ENCODE peak calls at places on chromosomes 1 and 21, in nine cellular contexts. Z is transverse colon, C is stomach, U is tibial nerve, Y is A549, Q is K562, B is upper lobe of left lung, H is suprapubic skin, N is GM12878. A is an unnamed sample.

GRCh38 chr1:215569987-215570824 is 3.1 kb downstream of the KCTD3 start:
- DNase-seq in Z (no peak), U (no peak), Y (no peak), B (no peak), C (no peak), H (no peak), N (no peak), Q (no peak), A (no peak)

GRCh38 chr1:46488343-46489168 is 1.1 kb upstream of the DMBX1 start:
- DNase-seq in N (no peak), C (no peak), H (no peak), U (no peak), B (no peak), Y (no peak), Z (no peak), Q (no peak), A (no peak)

GRCh38 chr21:44866780-44867179 is 6.7 kb downstream of the PTTG1IP start:
- DNase-seq in Z (no peak), H (no peak), Q (no peak), Y (no peak), N (no peak), C (no peak), B (no peak), U (no peak), A (no peak)

GRCh38 chr1:218900621-218901020 is 273.1 kb upstream of the LYPLAL1 start:
- DNase-seq in Q (no peak), Z (no peak), H (no peak), C (no peak), B (no peak), Y (no peak), U (no peak), N (no peak), A (no peak)

GRCh38 chr21:25329227-25329626 is 278.1 kb downstream of the MRPL39 start:
- DNase-seq in H (no peak), N (no peak), U (no peak), B (no peak), Q (no peak), Y (no peak), Z (no peak), C (no peak), A (no peak)

GRCh38 chr1:9835758-9836631 is 12.2 kb upstream of the CLSTN1 start:
- DNase-seq in Y (no peak), B (peak; percentile 52), Z (peak; percentile 50), N (no peak), Q (no peak), C (no peak), U (no peak), H (no peak), A (peak; percentile 57)

GRCh38 chr1:110605901-110606783 is at the start of gene KCNA2:
- DNase-seq in U (no peak), N (no peak), B (peak; percentile 87), Q (no peak), Z (peak; percentile 22), Y (no peak), C (peak; percentile 26), H (peak; percentile 69), A (peak; percentile 54)

GRCh38 chr1:248905662-248905948 is 430 bp upstream of the PGBD2 start:
- DNase-seq in Y (no peak), C (no peak), B (no peak), Z (no peak), Q (no peak), H (no peak), U (no peak), N (no peak), A (no peak)

GRCh38 chr1:186231861-186232436 is 143.1 kb downstream of the TPR start:
- DNase-seq in Z (no peak), B (no peak), C (no peak), Y (no peak), H (no peak), N (no peak), Q (no peak), U (no peak), A (no peak)

GRCh38 chr1:230979389-230979716 is 459 bp downstream of the ARV1 start:
- DNase-seq in N (no peak), B (no peak), U (no peak), Z (no peak), Q (no peak), C (no peak), H (no peak), Y (no peak), A (no peak)

GRCh38 chr1:154757149-154757548 is 112.9 kb downstream of the KCNN3 start:
- DNase-seq in B (no peak), N (no peak), H (no peak), Q (no peak), Z (no peak), Y (no peak), U (no peak), C (peak; percentile 13), A (no peak)

GRCh38 chr21:45970674-45971486 is 10.7 kb upstream of the COL6A1 start:
- DNase-seq in U (peak; percentile 65), C (no peak), Y (peak; percentile 57), Z (peak; percentile 54), N (no peak), Q (peak; percentile 82), H (peak; percentile 85), B (peak; percentile 89), A (peak; percentile 84)

GRCh38 chr1:29550119-29550841 is 314.0 kb downstream of the PTPRU start:
- DNase-seq in B (peak; percentile 63), H (peak; percentile 72), Q (no peak), Z (no peak), Y (no peak), C (peak; percentile 73), U (no peak), N (no peak), A (no peak)

GRCh38 chr21:34022557-34023335 is 50.6 kb upstream of the MRPS6 start:
- DNase-seq in N (no peak), Z (no peak), Q (no peak), U (no peak), Y (no peak), B (no peak), H (no peak), C (no peak), A (no peak)

GRCh38 chr1:9242338-9242969 is 7.9 kb downstream of the H6PD start:
- DNase-seq in N (no peak), Z (peak; percentile 50), B (peak; percentile 83), U (peak; percentile 57), Q (no peak), C (peak; percentile 91), H (peak; percentile 90), Y (no peak), A (peak; percentile 84)

GRCh38 chr1:170568197-170568596 is 36.2 kb downstream of the GORAB start:
- DNase-seq in C (no peak), B (no peak), H (no peak), U (no peak), N (no peak), Z (no peak), Y (no peak), Q (peak; percentile 14), A (no peak)

GRCh38 chr1:183612407-183612806 is 22.1 kb upstream of the NCF2 start:
- DNase-seq in Z (no peak), Y (no peak), U (no peak), N (no peak), B (no peak), H (no peak), C (no peak), Q (no peak), A (no peak)

GRCh38 chr1:183611021-183611420 is 20.8 kb upstream of the NCF2 start:
- DNase-seq in N (no peak), C (no peak), Z (no peak), U (no peak), B (no peak), H (no peak), Q (no peak), Y (no peak), A (no peak)

GRCh38 chr1:183610053-183610452 is 19.8 kb upstream of the NCF2 start:
- DNase-seq in Z (no peak), N (no peak), H (no peak), U (peak; percentile 34), Q (no peak), Y (no peak), B (no peak), C (no peak), A (no peak)

GRCh38 chr1:183607322-183607980 is 17.2 kb upstream of the NCF2 start:
- DNase-seq in C (no peak), U (no peak), Q (no peak), N (no peak), H (no peak), B (no peak), Y (no peak), Z (no peak), A (no peak)

GRCh38 chr1:183609313-183609712 is 19.1 kb upstream of the NCF2 start:
- DNase-seq in Y (peak; percentile 21), N (no peak), U (peak; percentile 87), Z (peak; percentile 39), H (no peak), C (peak; percentile 28), Q (no peak), B (no peak), A (peak; percentile 44)
- TF ChIP-seq POLR2A in Y (no peak), N (no peak), U (no peak), Z (no peak), H (no peak), C (no peak), Q (no peak), B (no peak), A (no peak)

DNA sequence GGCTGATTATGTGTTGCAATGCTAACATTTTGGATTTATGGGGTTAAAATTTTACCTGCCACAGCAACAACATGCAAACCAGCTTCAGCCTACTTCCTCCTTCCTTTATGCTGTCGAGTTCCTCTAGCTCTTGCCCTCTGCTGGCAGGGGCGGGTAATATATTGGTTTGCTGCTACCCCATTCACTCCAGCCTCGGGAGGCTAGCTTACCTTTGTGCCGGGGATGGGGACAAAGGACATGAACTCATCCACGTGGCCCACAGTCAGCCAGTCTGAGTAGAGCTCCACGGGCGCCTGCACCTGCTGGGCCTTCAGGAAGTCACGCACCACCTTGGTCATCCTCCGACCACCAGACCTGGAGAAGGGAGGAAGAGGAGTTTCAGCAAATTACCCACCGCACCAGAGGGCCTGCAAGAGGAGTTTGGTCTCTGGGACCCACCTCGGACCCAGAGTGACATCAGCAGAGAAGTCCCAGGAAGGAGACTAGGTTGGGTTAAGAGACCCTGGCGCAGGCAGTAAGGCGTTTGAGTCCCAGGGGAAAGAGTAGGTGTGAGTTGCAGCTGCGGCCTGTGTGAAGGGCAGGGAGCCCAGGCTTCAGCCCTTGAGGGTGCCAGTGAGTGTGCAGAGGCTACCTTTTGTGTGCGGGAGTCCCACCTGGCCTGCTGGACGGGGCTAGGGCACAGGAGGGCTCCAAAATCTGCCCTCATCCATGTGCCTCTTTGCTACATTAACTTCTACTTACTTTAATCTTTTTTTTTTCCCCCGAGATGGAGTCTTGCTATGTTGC is 21.8 kb upstream of the SDHB start:
- DNase-seq in Z (no peak), H (no peak), B (peak; percentile 46), Y (peak; percentile 57), Q (peak; percentile 79), N (no peak), C (no peak), U (no peak), A (no peak)
- TF ChIP-seq EP300 in Z (no peak), H (no peak), B (no peak), Y (no peak), Q (no peak), N (no peak), C (no peak), U (no peak), A (no peak)

GRCh38 chr1:21638531-21639341 is 30.4 kb downstream of the RAP1GAP start:
- DNase-seq in H (no peak), U (no peak), N (no peak), Y (peak; percentile 80), Z (no peak), B (no peak), Q (peak; percentile 79), C (peak; percentile 74), A (no peak)
- TF ChIP-seq POLR2A in H (no peak), U (no peak), N (no peak), Y (no peak), Z (no peak), B (no peak), Q (no peak), C (no peak), A (no peak)

GRCh38 chr1:113793878-113794834 is 18.1 kb downstream of the RSBN1 start:
- DNase-seq in Y (no peak), B (no peak), Z (no peak), Q (no peak), C (no peak), U (no peak), N (no peak), H (no peak), A (no peak)
- TF ChIP-seq EP300 in Y (no peak), B (no peak), Z (no peak), Q (no peak), C (no peak), U (no peak), N (no peak), H (no peak), A (no peak)

A was measured in ovary.